ENCODE peak calls at places on chromosomes 6 and 20, in nine cellular contexts. L is upper lobe of right lung; O is CD4-positive, alpha-beta T cell; S is RWPE1; J is keratinocyte; E is AG04450; V is heart right ventricle; I is mesenchymal stem cell; W is mammary epithelial cell. Y is an unnamed sample.
A peak's percentile ranks its signal among the peaks of the same experiment; 100 is the strongest.

GRCh38 chr20:12072221-12072944 is 154.7 kb downstream of the BTBD3 start:
- DNase-seq in I (no peak), S (no peak), L (no peak), J (no peak), E (no peak), V (no peak), O (no peak), W (no peak), Y (no peak)

GRCh38 chr20:54027704-54028103 is 42.7 kb downstream of the BCAS1 start:
- DNase-seq in O (no peak), I (no peak), W (no peak), J (no peak), E (no peak), V (no peak), L (no peak), S (no peak), Y (no peak)

GRCh38 chr20:36400901-36401300 is 94.8 kb downstream of the DLGAP4 start:
- DNase-seq in W (no peak), S (no peak), J (no peak), L (no peak), O (no peak), V (no peak), E (no peak), I (no peak), Y (no peak)

GRCh38 chr20:36339646-36340592 is 33.8 kb downstream of the DLGAP4 start:
- DNase-seq in W (no peak), S (no peak), J (no peak), E (no peak), L (no peak), O (no peak), I (no peak), V (no peak), Y (no peak)

GRCh38 chr6:57324538-57324937 is 7.1 kb downstream of the PRIM2 start:
- DNase-seq in O (no peak), L (no peak), S (peak; percentile 12), V (no peak), E (no peak), J (no peak), W (no peak), I (peak; percentile 33), Y (no peak)

GRCh38 chr6:31972709-31973350 is 892 bp upstream of the DXO start:
- DNase-seq in E (no peak), J (peak; percentile 17), L (no peak), I (peak; percentile 86), S (no peak), O (no peak), W (peak; percentile 32), V (no peak), Y (peak; percentile 25)

GRCh38 chr6:138406443-138406842 is 2.4 kb downstream of the HEBP2 start:
- DNase-seq in J (no peak), S (no peak), L (no peak), E (no peak), V (no peak), W (no peak), O (no peak), I (no peak), Y (no peak)

GRCh38 chr20:49791165-49791564 is 21.5 kb upstream of the SLC9A8 start:
- DNase-seq in O (no peak), V (no peak), S (no peak), E (no peak), W (no peak), I (no peak), J (no peak), L (no peak), Y (no peak)

GRCh38 chr6:55175778-55176084 is 1.4 kb downstream of the HCRTR2 start:
- DNase-seq in V (no peak), L (no peak), S (no peak), I (no peak), O (no peak), E (no peak), W (no peak), J (no peak), Y (no peak)

GRCh38 chr6:31572041-31572911 is at the start of gene LTA:
- DNase-seq in V (no peak), E (no peak), S (no peak), J (no peak), O (peak; percentile 76), L (no peak), W (no peak), I (no peak), Y (no peak)

GRCh38 chr6:165822501-165822900 is 159.5 kb upstream of the PDE10A start:
- DNase-seq in E (no peak), J (no peak), O (no peak), W (no peak), V (no peak), S (no peak), I (no peak), L (no peak), Y (no peak)

GRCh38 chr6:156190270-156190669 is 586.9 kb upstream of the ARID1B start:
- DNase-seq in V (no peak), W (no peak), E (no peak), J (no peak), O (no peak), I (no peak), L (no peak), S (no peak), Y (no peak)

GRCh38 chr6:43436577-43437282 is 9.4 kb downstream of the ABCC10 start:
- DNase-seq in I (peak; percentile 41), J (peak; percentile 77), S (peak; percentile 96), E (peak; percentile 10), V (no peak), O (no peak), W (peak; percentile 88), L (no peak), Y (peak; percentile 96)

GRCh38 chr6:134605034-134605433 is 287.1 kb upstream of the SGK1 start:
- DNase-seq in I (no peak), L (no peak), V (no peak), O (no peak), W (no peak), S (no peak), J (no peak), E (no peak), Y (no peak)

GRCh38 chr20:58927490-58928061 is 53.5 kb upstream of the NELFCD start:
- DNase-seq in O (no peak), I (no peak), J (no peak), W (peak; percentile 2), V (no peak), E (no peak), L (no peak), S (no peak), Y (no peak)

GRCh38 chr6:127206531-127207065 is 60.1 kb upstream of the RNF146 start:
- DNase-seq in V (no peak), L (no peak), O (no peak), I (no peak), J (no peak), W (no peak), S (no peak), E (no peak), Y (peak; percentile 8)
- H3K27ac ChIP-seq in V (no peak overlapping the region), L (no peak overlapping the region), O (no peak overlapping the region), I (no peak overlapping the region), J (no peak overlapping the region), W (no peak overlapping the region), S (no peak overlapping the region), E (no peak overlapping the region), Y (no peak overlapping the region)

GRCh38 chr6:5112065-5112799 is 27.1 kb downstream of the PPP1R3G start:
- DNase-seq in J (peak; percentile 98), V (no peak), S (peak; percentile 62), I (peak; percentile 84), E (no peak), L (no peak), W (peak; percentile 97), O (no peak), Y (peak; percentile 86)
- H3K27ac ChIP-seq in J (no peak overlapping the region), V (no peak overlapping the region), S (peak overlapping the region; percentile 48), I (no peak overlapping the region), E (no peak overlapping the region), L (no peak overlapping the region), W (no peak overlapping the region), O (no peak overlapping the region), Y (no peak overlapping the region)

GRCh38 chr20:43465625-43465943 is 7.9 kb downstream of the SRSF6 start:
- DNase-seq in I (no peak), V (no peak), S (no peak), O (no peak), E (no peak), L (no peak), W (no peak), J (no peak), Y (no peak)
- H3K27ac ChIP-seq in I (no peak overlapping the region), V (no peak overlapping the region), S (peak overlapping the region; percentile 35), O (no peak overlapping the region), E (no peak overlapping the region), L (no peak overlapping the region), W (no peak overlapping the region), J (no peak overlapping the region), Y (no peak overlapping the region)

DNA sequence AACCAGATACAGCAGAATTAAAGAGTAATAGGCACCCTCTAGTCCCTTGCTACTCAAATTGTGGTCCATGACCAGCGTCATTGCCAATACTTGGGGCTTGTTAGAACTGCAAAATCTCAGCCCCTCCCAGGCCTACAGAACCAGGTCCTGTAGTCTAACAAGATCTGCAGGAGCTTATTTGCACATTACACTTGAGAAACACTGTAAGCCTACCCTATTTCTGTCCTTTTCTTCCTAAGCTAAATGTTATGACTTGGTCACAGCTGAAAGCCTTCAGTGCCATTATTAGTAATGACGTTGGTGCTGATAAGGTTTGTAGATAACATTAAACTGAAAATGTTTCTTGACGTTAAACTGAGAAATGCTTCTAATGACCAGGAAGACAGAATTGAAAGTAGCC is 36.6 kb downstream of the CARMIL1 start:
- DNase-seq in O (no peak), J (no peak), V (no peak), W (no peak), E (no peak), L (no peak), S (no peak), I (no peak), Y (no peak)
- H3K27ac ChIP-seq in O (no peak overlapping the region), J (no peak overlapping the region), V (no peak overlapping the region), W (no peak overlapping the region), E (no peak overlapping the region), L (no peak overlapping the region), S (no peak overlapping the region), I (no peak overlapping the region), Y (no peak overlapping the region)

DNA sequence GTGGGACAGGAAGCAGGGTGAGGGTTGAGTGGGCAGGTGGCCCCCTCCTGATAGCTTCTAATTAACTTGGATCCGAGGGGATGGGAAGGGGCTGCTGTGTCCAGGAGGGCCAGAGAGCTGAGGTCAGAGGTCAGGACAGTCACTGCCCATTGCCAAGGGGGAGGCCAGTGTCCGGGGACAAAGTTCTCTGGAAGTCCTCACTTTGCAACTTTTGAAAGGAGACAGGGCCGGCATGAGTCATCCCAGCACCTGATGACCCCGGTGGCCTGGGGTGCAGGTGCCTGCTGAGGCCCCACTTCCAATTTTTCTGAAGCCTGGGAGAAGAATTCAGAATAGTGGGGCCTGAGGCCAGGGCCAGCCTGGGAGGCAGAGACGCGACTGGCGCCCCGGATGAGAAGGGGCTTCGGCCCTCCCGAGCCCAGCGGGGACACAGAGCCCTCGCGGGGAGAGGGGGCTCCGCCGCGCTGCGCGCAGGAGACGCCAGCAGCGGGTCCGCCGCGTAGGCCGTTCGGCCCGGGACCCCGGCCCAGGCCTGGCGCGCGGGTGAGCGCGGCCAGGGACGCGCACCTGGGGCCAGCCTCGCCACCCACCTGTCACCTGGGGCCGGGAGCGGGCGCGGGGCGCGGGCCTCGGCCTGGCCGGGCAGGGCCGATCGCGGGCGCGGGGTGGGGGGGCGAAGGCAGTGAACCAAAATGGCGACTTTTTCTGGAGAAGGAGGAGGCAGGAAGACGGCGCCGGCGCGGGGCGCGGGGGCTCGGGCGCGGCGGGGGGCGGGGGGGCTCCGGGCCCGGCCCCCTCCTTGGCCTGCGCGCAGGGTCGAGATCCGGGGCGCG is 586 bp downstream of the ZNF512B start:
- DNase-seq in S (no peak), J (no peak), I (no peak), O (peak; percentile 51), V (peak; percentile 42), E (no peak), W (no peak), L (peak; percentile 76), Y (no peak)
- H3K27ac ChIP-seq in S (peak overlapping the region; percentile 66), J (no peak overlapping the region), I (no peak overlapping the region), O (peak overlapping the region; percentile 56), V (peak overlapping the region; percentile 82), E (peak overlapping the region; percentile 39), W (no peak overlapping the region), L (peak overlapping the region; percentile 70), Y (peak overlapping the region; percentile 54)

GRCh38 chr6:95576218-95576617 is 1.1 kb upstream of the MANEA start:
- DNase-seq in J (no peak), S (no peak), E (no peak), W (no peak), I (no peak), L (no peak), O (no peak), V (no peak), Y (no peak)
- H3K27ac ChIP-seq in J (peak overlapping the region; percentile 94), S (no peak overlapping the region), E (no peak overlapping the region), W (peak overlapping the region; percentile 92), I (no peak overlapping the region), L (peak overlapping the region; percentile 94), O (peak overlapping the region; percentile 76), V (peak overlapping the region; percentile 89), Y (peak overlapping the region; percentile 58)